ENCODE peak calls at places on chromosomes 11 and 22, in four cellular contexts. M, Q, R and A are unnamed samples. For H3K4me1 and H3K36me3, the result is how much of the 10 kb centered on the place peaks cover.

GRCh38 chr22:18968011-18968749 is 32.1 kb upstream of the PRODH start:
- DNase-seq in Q (peak), M (no peak), R (no peak), A (no peak)

GRCh38 chr11:123475478-123475877 is 45.4 kb downstream of the GRAMD1B start:
- DNase-seq in M (peak), Q (peak), R (no peak), A (no peak)

GRCh38 chr11:131470526-131470925 is 100.1 kb downstream of the NTM start:
- DNase-seq in Q (no peak), M (no peak), R (no peak), A (no peak)

GRCh38 chr11:121553806-121554205 is 101.0 kb upstream of the SORL1-AS1 start:
- DNase-seq in M (no peak), Q (no peak), R (no peak), A (no peak)

GRCh38 chr11:126893796-126894195 is 106.8 kb downstream of the KIRREL3 start:
- DNase-seq in M (no peak), R (no peak), Q (no peak), A (no peak)

GRCh38 chr22:26464312-26464711 is 19.3 kb downstream of the HPS4 start:
- DNase-seq in Q (no peak), R (no peak), M (no peak), A (no peak)

GRCh38 chr11:12695878-12696277 is 21.7 kb downstream of the TEAD1 start:
- DNase-seq in M (no peak), R (no peak), Q (no peak), A (no peak)

GRCh38 chr22:49964493-49965290 is 4.1 kb downstream of the PIM3 start:
- DNase-seq in R (peak), Q (no peak), M (peak), A (no peak)

GRCh38 chr11:131391161-131391560 is 20.7 kb downstream of the NTM start:
- DNase-seq in R (no peak), Q (no peak), M (no peak), A (no peak)

GRCh38 chr11:61275191-61275590 is 19.9 kb downstream of the VWCE start:
- DNase-seq in Q (no peak), R (no peak), M (no peak), A (no peak)

GRCh38 chr11:86931965-86932332 is 23.2 kb downstream of the FZD4 start:
- DNase-seq in M (no peak), R (no peak), Q (no peak), A (no peak)

GRCh38 chr22:48566741-48567140 is 1260.9 kb downstream of the BRD1 start:
- DNase-seq in M (no peak), Q (no peak), R (no peak), A (no peak)

GRCh38 chr11:14189874-14190273 is 169.1 kb downstream of the RRAS2 start:
- DNase-seq in R (peak), M (peak), Q (no peak), A (no peak)

GRCh38 chr22:44669725-44670027 is 32.3 kb upstream of the PRR5 start:
- DNase-seq in M (no peak), R (no peak), Q (peak), A (no peak)

GRCh38 chr11:70456921-70457532 is 58.7 kb downstream of the CTTN start:
- DNase-seq in R (no peak), Q (no peak), M (no peak), A (no peak)

GRCh38 chr11:47941907-47942558 is 38.3 kb upstream of the PTPRJ start:
- DNase-seq in M (no peak), R (no peak), Q (no peak), A (no peak)

GRCh38 chr22:23215294-23216204 is 35.2 kb downstream of the BCR start:
- DNase-seq in R (no peak), Q (no peak), M (no peak), A (no peak)

GRCh38 chr11:57214087-57214395 is 23.0 kb downstream of the APLNR start:
- DNase-seq in M (no peak), Q (no peak), R (no peak), A (no peak)

GRCh38 chr11:47711225-47711624 is 3.9 kb downstream of the AGBL2 start:
- DNase-seq in Q (no peak), M (no peak), R (no peak), A (no peak)

GRCh38 chr11:3055881-3056280 is 1.3 kb downstream of the CARS1 start:
- DNase-seq in Q (no peak), M (no peak), R (no peak), A (no peak)

GRCh38 chr11:29482510-29482909 is 534.3 kb downstream of the KCNA4 start:
- DNase-seq in Q (no peak), R (no peak), M (no peak), A (no peak)

GRCh38 chr11:66708701-66709100 is 20.3 kb downstream of the SPTBN2 start:
- DNase-seq in R (no peak), Q (no peak), M (no peak), A (no peak)

GRCh38 chr22:46401370-46401769 is 65.9 kb downstream of the TRMU start:
- DNase-seq in Q (no peak), M (no peak), R (no peak), A (no peak)

GRCh38 chr11:101866619-101867491 is 48.0 kb upstream of the CEP126 start:
- DNase-seq in R (no peak), Q (no peak), M (no peak), A (no peak)

GRCh38 chr11:45079943-45080719 is 66.3 kb upstream of the PRDM11 start:
- DNase-seq in M (no peak), Q (no peak), R (no peak), A (no peak)

GRCh38 chr11:133740928-133741327 is 104.4 kb downstream of the SPATA19 start:
- DNase-seq in Q (no peak), M (no peak), R (no peak), A (no peak)

GRCh38 chr22:19810381-19811141 is 44.1 kb downstream of the GNB1L start:
- DNase-seq in R (no peak), M (peak), Q (no peak), A (no peak)

GRCh38 chr11:1340111-1340510 is 30.7 kb upstream of the TOLLIP start:
- DNase-seq in R (no peak), Q (no peak), M (peak), A (no peak)

GRCh38 chr11:127412722-127413121 is 412.2 kb upstream of the KIRREL3 start:
- DNase-seq in M (no peak), R (no peak), Q (no peak), A (no peak)

GRCh38 chr22:43681724-43682360 is 130.3 kb downstream of the EFCAB6 start:
- DNase-seq in Q (no peak), M (no peak), R (no peak), A (no peak)

GRCh38 chr11:118911880-118912741 is 13.6 kb downstream of the BCL9L start:
- DNase-seq in M (peak), Q (peak), R (peak), A (no peak)

GRCh38 chr11:120137187-120137610 is 714 bp downstream of the TRIM29 start:
- DNase-seq in M (peak), R (no peak), Q (no peak), A (no peak)

GRCh38 chr11:91773090-91773489 is 451.5 kb upstream of the FAT3 start:
- DNase-seq in M (no peak), Q (no peak), R (no peak), A (no peak)

GRCh38 chr22:21936151-21936778 is 16.4 kb downstream of the PPM1F start:
- DNase-seq in R (no peak), M (no peak), Q (no peak), A (no peak)

GRCh38 chr11:35907648-35908431 is 36.0 kb upstream of the LDLRAD3 start:
- DNase-seq in R (no peak), M (peak), Q (no peak), A (no peak)

GRCh38 chr22:44217346-44217745 is 36.6 kb downstream of the PARVG start:
- DNase-seq in M (no peak), R (no peak), Q (no peak), A (no peak)

GRCh38 chr22:24357547-24357946 is 69.9 kb upstream of the ADORA2A start:
- DNase-seq in M (no peak), Q (no peak), R (no peak), A (no peak)

GRCh38 chr11:129972596-129972995 is 30.0 kb downstream of the PRDM10 start:
- DNase-seq in Q (no peak), M (no peak), R (no peak), A (no peak)

GRCh38 chr11:76838422-76839068 is 22.2 kb upstream of the ACER3 start:
- DNase-seq in R (no peak), Q (peak), M (no peak), A (peak)

GRCh38 chr22:31489632-31490495 is at the start of gene EIF4ENIF1:
- DNase-seq in Q (peak), M (peak), R (peak), A (peak)
- H3K4me1 ChIP-seq in Q (under half), M (under half), R (under half), A (under half)

GRCh38 chr11:64711138-64711943 is 11.7 kb downstream of the NRXN2 start:
- DNase-seq in R (no peak), M (no peak), Q (peak), A (no peak)

GRCh38 chr11:64712430-64713030 is 10.5 kb downstream of the NRXN2 start:
- DNase-seq in M (no peak), Q (no peak), R (no peak), A (no peak)

GRCh38 chr11:64713031-64713780 is 9.8 kb downstream of the NRXN2 start:
- DNase-seq in Q (peak), M (no peak), R (no peak), A (no peak)

GRCh38 chr11:64710418-64711137 is 12.4 kb downstream of the NRXN2 start:
- DNase-seq in R (no peak), M (no peak), Q (no peak), A (no peak)

GRCh38 chr11:64711944-64712306 is 11.1 kb downstream of the NRXN2 start:
- DNase-seq in Q (no peak), R (no peak), M (no peak), A (no peak)
- H3K4me3 ChIP-seq in Q (no peak), R (no peak), M (no peak), A (no peak)

DNA sequence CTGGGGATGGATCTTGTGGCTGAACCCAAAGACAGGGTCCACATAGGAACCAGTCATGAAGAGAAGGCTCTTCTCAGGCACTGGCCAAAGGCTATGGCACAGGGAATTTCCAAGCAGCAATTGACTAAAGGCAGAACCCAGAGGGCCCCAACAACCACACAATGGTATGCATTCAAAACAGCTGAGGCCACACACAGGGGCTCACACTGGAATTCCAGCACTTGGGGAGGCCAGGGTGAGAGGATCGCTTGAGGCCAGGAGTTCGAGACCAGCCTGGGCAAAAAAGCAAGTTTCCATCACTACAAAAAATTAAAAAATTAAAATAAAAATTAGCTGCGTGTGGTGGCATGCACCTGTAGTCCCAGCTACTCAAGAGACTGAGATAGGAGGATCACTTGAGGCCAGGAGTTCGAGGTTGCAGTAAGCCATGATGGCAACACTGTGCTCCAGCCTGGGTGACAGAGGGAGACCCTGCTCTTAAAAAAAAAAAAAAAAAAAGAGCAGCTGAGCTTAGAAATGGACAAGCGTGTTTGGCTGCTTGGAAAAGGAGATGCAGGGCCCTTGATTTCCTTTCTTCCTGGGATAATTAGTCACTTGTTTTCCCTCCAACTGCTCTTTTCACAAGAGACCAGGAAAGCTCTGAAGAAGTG is 44.6 kb downstream of the MYH9 start:
- DNase-seq in Q (no peak), R (no peak), M (no peak), A (no peak)
- H3K36me3 ChIP-seq in Q (under half), R (under half), M (half or more), A (under half)

GRCh38 chr11:19715373-19715772 is 2.7 kb downstream of the NAV2 start:
- DNase-seq in M (no peak), R (peak), Q (no peak), A (no peak)

GRCh38 chr11:19713221-19714092 is 820 bp downstream of the NAV2 start:
- DNase-seq in Q (peak), M (peak), R (no peak), A (no peak)

GRCh38 chr11:19712281-19713220 is at the start of gene NAV2:
- DNase-seq in M (peak), Q (peak), R (peak), A (peak)

GRCh38 chr11:19714387-19715363 is 2.0 kb downstream of the NAV2 start:
- DNase-seq in Q (peak), R (peak), M (peak), A (no peak)

GRCh38 chr11:19714093-19714386 is 1.4 kb downstream of the NAV2 start:
- DNase-seq in R (no peak), Q (no peak), M (peak), A (no peak)
- H3K4me1 ChIP-seq in R (under half), Q (under half), M (under half), A (under half)